ENCODE peak calls at places on chromosomes 12 and 14, in six cellular contexts. R is foreskin fibroblast, Q is WTC11, C is endothelial cell, D is pancreas, J is MM.1S. K is an unnamed sample.

GRCh38 chr12:122094735-122095561 is 16.4 kb downstream of the MLXIP start:
- DNase-seq in D (peak), Q (no peak), C (no peak), R (peak), J (no peak), K (no peak)

GRCh38 chr12:100824476-100824875 is 29.9 kb downstream of the ANO4 start:
- DNase-seq in Q (no peak), J (no peak), C (no peak), R (no peak), D (no peak), K (no peak)

GRCh38 chr12:127263621-127264020 is 1003.3 kb upstream of the TMEM132C start:
- DNase-seq in C (no peak), D (no peak), J (no peak), Q (no peak), R (peak), K (no peak)

GRCh38 chr12:57740656-57741412 is 2.3 kb upstream of the AGAP2 start:
- DNase-seq in J (peak), Q (no peak), C (peak), R (no peak), D (no peak), K (no peak)

GRCh38 chr14:51603495-51603894 is 48.2 kb upstream of the FRMD6 start:
- DNase-seq in Q (no peak), J (no peak), C (no peak), D (no peak), R (no peak), K (no peak)

GRCh38 chr14:42095155-42095554 is 488.5 kb downstream of the LRFN5 start:
- DNase-seq in R (peak), D (no peak), Q (no peak), C (no peak), J (no peak), K (no peak)

GRCh38 chr14:96205994-96206392 is 1.4 kb downstream of the BDKRB2 start:
- DNase-seq in Q (no peak), J (no peak), D (no peak), R (peak), C (no peak), K (no peak)

GRCh38 chr14:56580317-56580711 is 716 bp downstream of the TMEM260 start:
- DNase-seq in Q (no peak), J (no peak), C (no peak), D (no peak), R (no peak), K (no peak)

GRCh38 chr14:43215524-43215923 is 1291.6 kb downstream of the FSCB start:
- DNase-seq in Q (no peak), J (no peak), D (no peak), C (no peak), R (no peak), K (no peak)

GRCh38 chr12:24730461-24730896 is 218.4 kb downstream of the BCAT1 start:
- DNase-seq in J (no peak), D (no peak), R (no peak), Q (no peak), C (no peak), K (no peak)

GRCh38 chr12:123384318-123384993 is 524 bp downstream of the KMT5A start:
- DNase-seq in D (peak), C (peak), R (peak), J (peak), Q (peak), K (no peak)

GRCh38 chr14:101002738-101003137 is 99.2 kb upstream of the RTL1 start:
- DNase-seq in Q (no peak), C (no peak), R (no peak), J (no peak), D (no peak), K (no peak)
- TF ChIP-seq CTCF in Q (no peak), C (no peak), R (no peak), J (no peak), D (no peak), K (no peak)

GRCh38 chr12:39145175-39145999 is 240.0 kb upstream of the CPNE8 start:
- DNase-seq in C (peak), J (no peak), R (no peak), D (peak), Q (peak), K (no peak)
- TF ChIP-seq CTCF in C (peak), J (peak), R (peak), D (peak), Q (peak), K (no peak)

GRCh38 chr12:114371250-114371649 is 34.7 kb downstream of the TBX5 start:
- DNase-seq in R (no peak), Q (no peak), C (no peak), J (no peak), D (no peak), K (no peak)

GRCh38 chr12:114368685-114369084 is 37.3 kb downstream of the TBX5 start:
- DNase-seq in R (no peak), J (no peak), C (no peak), Q (no peak), D (no peak), K (no peak)

GRCh38 chr12:114369088-114369487 is 36.9 kb downstream of the TBX5 start:
- DNase-seq in R (peak), D (no peak), C (no peak), J (no peak), Q (no peak), K (no peak)

GRCh38 chr12:114371733-114372132 is 34.2 kb downstream of the TBX5 start:
- DNase-seq in C (no peak), D (no peak), Q (no peak), R (no peak), J (no peak), K (no peak)
- TF ChIP-seq CTCF in C (no peak), D (no peak), Q (no peak), R (no peak), J (no peak), K (no peak)

GRCh38 chr14:70257526-70257925 is 68.8 kb upstream of the SLC8A3 start:
- DNase-seq in D (no peak), C (peak), Q (peak), J (peak), R (no peak), K (no peak)
- TF ChIP-seq CTCF in D (no peak), C (peak), Q (peak), J (peak), R (no peak), K (no peak)

GRCh38 chr12:95124106-95124505 is 50.7 kb upstream of the NR2C1 start:
- DNase-seq in R (no peak), Q (no peak), D (no peak), C (no peak), J (no peak), K (no peak)
- TF ChIP-seq CTCF in R (no peak), Q (no peak), D (no peak), C (no peak), J (no peak), K (no peak)

GRCh38 chr12:108576660-108577234 is 14.4 kb downstream of the ISCU start:
- DNase-seq in Q (no peak), R (no peak), J (no peak), D (no peak), C (no peak), K (no peak)

GRCh38 chr12:108573310-108573709 is 10.9 kb downstream of the ISCU start:
- DNase-seq in D (no peak), C (no peak), R (peak), J (peak), Q (no peak), K (no peak)

GRCh38 chr12:108577458-108577857 is 15.1 kb downstream of the ISCU start:
- DNase-seq in D (no peak), R (no peak), Q (no peak), J (no peak), C (no peak), K (no peak)

GRCh38 chr12:108578264-108578663 is 15.9 kb downstream of the ISCU start:
- DNase-seq in J (no peak), C (no peak), Q (no peak), R (no peak), D (no peak), K (no peak)

GRCh38 chr12:108575199-108575912 is 13.0 kb downstream of the ISCU start:
- DNase-seq in R (no peak), Q (no peak), J (no peak), D (no peak), C (no peak), K (no peak)
- TF ChIP-seq CTCF in R (no peak), Q (no peak), J (no peak), D (no peak), C (no peak), K (no peak)

DNA sequence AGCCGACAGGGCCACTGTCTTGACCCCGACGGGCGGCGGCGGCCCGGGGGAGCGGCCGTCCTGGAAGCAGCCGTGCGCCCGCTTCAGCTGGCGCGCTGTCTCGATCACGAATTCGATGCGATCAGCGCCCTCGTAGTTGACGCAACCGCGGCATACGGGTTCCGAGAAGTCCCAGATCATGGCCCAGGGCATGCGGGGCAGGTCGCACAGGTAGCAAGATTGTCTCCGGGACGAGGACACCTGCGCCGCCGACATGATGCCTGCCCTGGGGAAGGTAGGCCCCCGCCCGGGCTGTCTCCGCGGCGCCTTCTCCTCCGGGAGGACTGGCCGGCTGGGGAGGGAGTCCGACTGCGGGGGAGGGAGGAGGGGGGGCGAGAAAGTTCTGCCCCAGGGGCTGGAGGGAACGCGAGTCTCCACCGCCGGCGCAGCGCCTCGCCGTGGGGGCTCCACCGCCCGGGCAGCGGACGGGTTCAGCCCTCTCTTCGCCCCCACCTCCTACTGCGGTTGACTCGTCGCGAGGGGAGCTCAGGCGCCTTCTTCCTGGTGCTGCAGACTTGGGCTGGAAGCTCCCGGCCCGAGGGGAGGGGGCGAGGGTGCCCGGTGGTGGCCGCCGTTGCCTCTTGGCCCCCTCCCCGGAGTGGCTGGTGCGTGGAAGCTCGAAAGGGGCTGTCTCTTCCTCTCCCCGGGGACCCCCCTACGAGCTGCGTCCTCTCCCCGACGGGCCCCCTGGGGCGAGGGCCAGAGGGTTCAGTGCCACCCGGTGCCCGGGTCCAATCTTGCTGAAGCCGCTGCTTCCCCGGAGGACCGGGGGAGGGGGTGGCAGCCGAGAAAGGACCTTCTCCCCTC is 747 bp downstream of the IRF2BPL start:
- DNase-seq in Q (peak), C (peak), R (peak), D (peak), J (peak), K (no peak)
- TF ChIP-seq CTCF in Q (no peak), C (no peak), R (peak), D (no peak), J (no peak), K (no peak)

GRCh38 chr14:79418649-79419415 is 792.5 kb downstream of the DIO2 start:
- DNase-seq in C (no peak), D (no peak), J (no peak), Q (no peak), R (no peak), K (no peak)
- TF ChIP-seq CTCF in C (no peak), D (no peak), J (no peak), Q (no peak), R (no peak), K (no peak)

GRCh38 chr12:47904647-47905312 is at the start of gene VDR:
- DNase-seq in D (peak), C (peak), Q (peak), J (peak), R (peak), K (peak)
- TF ChIP-seq CTCF in D (no peak), C (no peak), Q (no peak), J (peak), R (peak), K (no peak)

K was measured in omental fat pad.